ENCODE peak calls at places on chromosomes 1 and 21, in ten cellular contexts. B is amniotic epithelial cell; T is GF-D8; D is T-helper 1 cell; M is activated T-helper 2 cell treated with anti-CD3 and anti-CD28 coated beads, Interferon-gamma antibody, Interleukin-2, Interleukin-4, amounts not matched to agents 10 μg/mL and 5 μg/mL and 100 μg/mL, durations not matched to agents 14 hours and 24 hours and 36 hours; Y is NCI-H345; Z is non-pigmented ciliary epithelial cell; C is GM23338; R is hippocampal formation; U is germinal center. X is an unnamed sample.

GRCh38 chr1:112704908-112705627 is 1.9 kb downstream of the RHOC start:
- DNase-seq in B (peak), M (peak), D (peak), T (peak), U (peak), Z (peak), C (peak), Y (peak), R (no peak), X (peak)

GRCh38 chr1:107267489-107267888 is 126.7 kb downstream of the NTNG1 start:
- DNase-seq in R (no peak), T (no peak), Z (no peak), Y (no peak), M (no peak), B (no peak), D (no peak), U (no peak), C (no peak), X (no peak)

GRCh38 chr1:14598007-14598497 is 433 bp upstream of the KAZN start:
- DNase-seq in Y (peak), Z (no peak), R (no peak), C (peak), U (no peak), M (no peak), T (no peak), D (no peak), B (no peak), X (no peak)

GRCh38 chr1:20426371-20426770 is 59.6 kb downstream of the CAMK2N1 start:
- DNase-seq in D (no peak), M (no peak), R (no peak), T (no peak), U (no peak), B (no peak), Y (no peak), Z (no peak), C (no peak), X (no peak)

GRCh38 chr1:62025892-62026291 is 168.8 kb upstream of the L1TD1 start:
- DNase-seq in Y (no peak), Z (no peak), D (no peak), U (no peak), T (no peak), M (no peak), R (no peak), C (no peak), B (no peak), X (no peak)

GRCh38 chr21:43658769-43659135 is 536 bp downstream of the HSF2BP start:
- DNase-seq in T (no peak), U (no peak), Z (no peak), D (no peak), M (no peak), C (no peak), B (no peak), Y (no peak), R (no peak), X (no peak)

GRCh38 chr1:174023438-174023837 is 1.3 kb upstream of the RC3H1 start:
- DNase-seq in Y (peak), U (no peak), Z (no peak), R (no peak), T (peak), B (peak), C (peak), D (no peak), M (no peak), X (peak)

GRCh38 chr1:54318415-54318814 is 87.8 kb downstream of the SSBP3 start:
- DNase-seq in M (no peak), U (no peak), T (no peak), C (no peak), D (no peak), R (no peak), B (no peak), Z (no peak), Y (no peak), X (no peak)

GRCh38 chr1:27934818-27935549 is at the start of gene SMPDL3B:
- DNase-seq in C (peak), M (no peak), D (no peak), B (no peak), R (no peak), U (no peak), Z (no peak), Y (peak), T (peak), X (no peak)

GRCh38 chr1:17669866-17670451 is 85.2 kb upstream of the ACTL8 start:
- DNase-seq in M (no peak), T (no peak), C (no peak), B (no peak), R (no peak), U (no peak), Z (no peak), Y (no peak), D (no peak), X (no peak)

GRCh38 chr1:201614262-201615015 is 75.5 kb downstream of the NAV1 start:
- DNase-seq in Z (no peak), R (no peak), U (no peak), M (no peak), B (no peak), Y (no peak), D (no peak), C (peak), T (no peak), X (no peak)

GRCh38 chr1:158285756-158286241 is 3.9 kb upstream of the CD1C start:
- DNase-seq in R (peak), Z (no peak), Y (no peak), T (peak), U (peak), C (no peak), M (no peak), B (no peak), D (no peak), X (no peak)

X was measured in retinal pigment epithelial cell.